ENCODE peak calls at places on chromosome 22, in five cellular contexts. G, J, Z, R and F are unnamed samples.

GRCh38 chr22:49053574-49053973 is 774.1 kb downstream of the BRD1 start:
- DNase-seq in Z (no peak), J (no peak), G (no peak), R (no peak), F (no peak)

GRCh38 chr22:30041475-30041874 is 38.8 kb upstream of the HORMAD2 start:
- DNase-seq in G (no peak), J (no peak), Z (no peak), R (no peak), F (no peak)

GRCh38 chr22:21000215-21000986 is 1.5 kb downstream of the THAP7 start:
- DNase-seq in J (no peak), Z (no peak), G (no peak), R (no peak), F (no peak)

GRCh38 chr22:30277547-30278344 is 11.1 kb upstream of the OSM start:
- DNase-seq in Z (no peak), G (no peak), J (peak; percentile 61), R (no peak), F (no peak)

GRCh38 chr22:19879996-19880785 is 25.5 kb upstream of the GNB1L start:
- DNase-seq in R (peak; percentile 3), G (no peak), J (peak; percentile 12), Z (no peak), F (no peak)

GRCh38 chr22:48981671-48982070 is 846.0 kb downstream of the BRD1 start:
- DNase-seq in R (no peak), G (no peak), J (no peak), Z (no peak), F (no peak)

GRCh38 chr22:39935622-39936021 is 24.6 kb upstream of the TMA7B start:
- DNase-seq in J (no peak), G (no peak), Z (no peak), R (no peak), F (no peak)

GRCh38 chr22:48366591-48366990 is 1461.1 kb downstream of the BRD1 start:
- DNase-seq in R (no peak), J (no peak), Z (no peak), G (no peak), F (no peak)

GRCh38 chr22:49011379-49011768 is 816.3 kb downstream of the BRD1 start:
- DNase-seq in J (no peak), Z (no peak), G (no peak), R (no peak), F (no peak)

GRCh38 chr22:30078320-30079311 is 1.6 kb upstream of the HORMAD2 start:
- DNase-seq in J (no peak), G (no peak), R (no peak), Z (no peak), F (no peak)

GRCh38 chr22:45351956-45352355 is 42.2 kb downstream of the FAM118A start:
- DNase-seq in J (no peak), R (no peak), G (no peak), Z (no peak), F (no peak)

GRCh38 chr22:38815844-38816243 is 21.9 kb upstream of the DNAL4 start:
- DNase-seq in Z (no peak), R (no peak), J (no peak), G (no peak), F (no peak)

GRCh38 chr22:48945621-48946458 is 881.8 kb downstream of the BRD1 start:
- DNase-seq in G (no peak), R (no peak), Z (no peak), J (no peak), F (no peak)

GRCh38 chr22:30028731-30029130 is 51.5 kb upstream of the HORMAD2 start:
- DNase-seq in Z (peak; percentile 63), R (no peak), G (no peak), J (no peak), F (no peak)

GRCh38 chr22:35154937-35155387 is 89.0 kb downstream of the ISX start:
- DNase-seq in J (peak; percentile 26), G (peak; percentile 95), R (peak; percentile 60), Z (peak; percentile 19), F (peak; percentile 82)

GRCh38 chr22:45170001-45170466 is 6.3 kb downstream of the NUP50 start:
- DNase-seq in J (no peak), R (no peak), Z (no peak), G (peak; percentile 45), F (no peak)

GRCh38 chr22:27879923-27880322 is 39.1 kb downstream of the PITPNB start:
- DNase-seq in J (no peak), Z (no peak), G (peak; percentile 78), R (no peak), F (peak; percentile 18)
- H3K4me1 ChIP-seq in J (no peaks in the 10 kb centered on the region), Z (no peaks in the 10 kb centered on the region), G (peaks cover 2% of the 10 kb centered on the region), R (peaks cover 44% of the 10 kb centered on the region), F (peaks cover 7% of the 10 kb centered on the region)

GRCh38 chr22:42617155-42617983 is 2.7 kb upstream of the POLDIP3 start:
- DNase-seq in G (no peak), R (no peak), J (no peak), Z (no peak), F (no peak)
- H3K4me1 ChIP-seq in G (no peaks in the 10 kb centered on the region), R (peaks cover 43% of the 10 kb centered on the region), J (peaks cover 19% of the 10 kb centered on the region), Z (peaks cover 10% of the 10 kb centered on the region), F (peaks cover 4% of the 10 kb centered on the region)

DNA sequence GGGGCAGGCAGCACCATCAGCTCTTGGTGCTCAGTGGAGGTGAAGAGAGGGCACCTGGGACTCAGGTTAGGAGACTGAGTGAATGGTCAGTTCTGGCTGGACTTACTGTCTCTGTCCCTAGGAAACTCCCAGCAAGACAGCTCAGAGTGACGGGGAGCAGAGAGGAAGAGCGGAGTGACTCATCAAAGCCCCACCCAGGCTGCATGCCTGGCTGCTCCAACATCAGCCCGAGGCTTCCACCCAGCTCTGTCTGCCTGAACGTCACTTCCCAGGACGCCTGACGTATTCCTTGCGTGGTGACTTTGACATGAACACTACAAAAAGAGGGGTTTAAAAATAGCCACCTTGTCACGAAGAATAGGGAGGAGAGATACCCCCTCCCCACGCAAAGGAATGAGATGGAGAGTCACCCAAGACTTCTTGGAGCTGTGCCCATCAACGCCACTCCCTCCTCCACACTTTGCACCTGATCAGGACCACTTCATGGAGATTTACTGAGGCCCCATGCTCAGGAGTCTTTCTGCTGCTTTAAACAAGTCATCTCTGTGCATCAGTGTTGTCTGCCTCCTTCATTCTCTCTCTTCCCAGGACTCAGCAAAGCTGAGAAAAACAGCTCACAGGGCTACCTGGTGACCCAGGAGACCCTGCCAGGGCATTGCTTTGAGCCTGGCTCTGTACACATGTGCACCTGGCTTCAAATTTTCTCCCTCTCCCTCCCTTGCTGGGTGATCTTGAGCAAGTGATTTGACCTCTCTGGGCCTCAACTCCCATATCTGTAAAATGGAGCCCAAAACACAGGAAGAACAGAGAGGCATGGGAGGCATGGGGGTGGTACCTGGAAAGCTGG is 83.1 kb downstream of the MN1 start:
- DNase-seq in J (peak; percentile 58), R (no peak), Z (peak; percentile 39), G (peak; percentile 86), F (no peak)
- H3K4me1 ChIP-seq in J (no peaks in the 10 kb centered on the region), R (no peaks in the 10 kb centered on the region), Z (no peaks in the 10 kb centered on the region), G (peaks cover 6% of the 10 kb centered on the region), F (peaks cover 12% of the 10 kb centered on the region)

GRCh38 chr22:50489363-50490243 is 2.9 kb downstream of the MIOX start:
- DNase-seq in R (no peak), Z (no peak), G (no peak), J (no peak), F (no peak)
- H3K4me1 ChIP-seq in R (peaks cover 19% of the 10 kb centered on the region), Z (no peaks in the 10 kb centered on the region), G (no peaks in the 10 kb centered on the region), J (no peaks in the 10 kb centered on the region), F (no peaks in the 10 kb centered on the region)

GRCh38 chr22:17855891-17856290 is 81.6 kb upstream of the BID start:
- DNase-seq in R (no peak), G (no peak), Z (no peak), J (no peak), F (no peak)

GRCh38 chr22:17847360-17848078 is 73.2 kb upstream of the BID start:
- DNase-seq in R (no peak), J (no peak), G (peak; percentile 62), Z (no peak), F (no peak)

GRCh38 chr22:17853066-17853465 is 78.8 kb upstream of the BID start:
- DNase-seq in R (peak; percentile 45), J (peak; percentile 85), Z (no peak), G (no peak), F (no peak)

GRCh38 chr22:17846326-17846992 is 72.2 kb upstream of the BID start:
- DNase-seq in J (peak; percentile 79), Z (peak; percentile 49), R (no peak), G (no peak), F (no peak)

DNA sequence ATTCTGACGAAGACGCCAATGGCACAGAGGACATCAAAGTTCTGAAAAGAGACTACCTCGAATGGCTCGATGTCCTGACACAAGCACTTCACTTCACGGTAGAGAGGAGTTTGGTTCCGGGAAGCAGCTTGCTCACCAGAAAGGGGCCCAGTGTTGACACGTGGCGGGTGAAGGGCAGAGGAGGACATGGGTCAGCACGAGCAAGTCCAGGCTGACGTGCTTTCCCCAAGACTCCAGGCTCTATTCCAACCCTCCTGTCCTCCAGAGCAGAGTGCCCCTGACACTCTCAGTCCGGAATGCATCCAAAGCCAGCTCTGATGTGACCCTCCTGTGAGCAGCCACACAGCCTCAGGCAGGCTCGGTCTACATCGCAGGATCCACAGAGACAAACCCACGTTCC is 77.5 kb upstream of the BID start:
- DNase-seq in G (no peak), Z (no peak), R (no peak), J (peak; percentile 58), F (no peak)
- H3K4me1 ChIP-seq in G (no peaks in the 10 kb centered on the region), Z (no peaks in the 10 kb centered on the region), R (no peaks in the 10 kb centered on the region), J (peaks cover 26% of the 10 kb centered on the region), F (peaks cover 3% of the 10 kb centered on the region)

GRCh38 chr22:23065069-23065451 is 5.3 kb upstream of the GNAZ start:
- DNase-seq in Z (peak; percentile 6), J (no peak), R (no peak), G (no peak), F (no peak)

GRCh38 chr22:23066200-23067022 is 3.9 kb upstream of the GNAZ start:
- DNase-seq in R (no peak), G (no peak), Z (peak; percentile 7), J (peak; percentile 12), F (no peak)

GRCh38 chr22:23064381-23065068 is 5.8 kb upstream of the GNAZ start:
- DNase-seq in G (no peak), R (no peak), J (no peak), Z (no peak), F (no peak)

GRCh38 chr22:23067023-23067650 is 3.2 kb upstream of the GNAZ start:
- DNase-seq in G (no peak), R (no peak), J (peak; percentile 7), Z (no peak), F (no peak)

GRCh38 chr22:23065495-23066122 is 4.7 kb upstream of the GNAZ start:
- DNase-seq in Z (peak; percentile 6), J (no peak), G (no peak), R (no peak), F (no peak)
- H3K4me1 ChIP-seq in Z (peaks cover 3% of the 10 kb centered on the region), J (peaks cover 3% of the 10 kb centered on the region), G (no peaks in the 10 kb centered on the region), R (peaks cover 12% of the 10 kb centered on the region), F (peaks cover 6% of the 10 kb centered on the region)

GRCh38 chr22:46900549-46900948 is 138.1 kb downstream of the TBC1D22A start:
- DNase-seq in G (no peak), Z (no peak), J (no peak), R (no peak), F (no peak)
- H3K4me1 ChIP-seq in G (peaks cover 8% of the 10 kb centered on the region), Z (no peaks in the 10 kb centered on the region), J (no peaks in the 10 kb centered on the region), R (no peaks in the 10 kb centered on the region), F (peaks cover 10% of the 10 kb centered on the region)